ENCODE peak calls at places on chromosomes 1 and 21, in eight cellular contexts. E is GF-D8; D is WTC11; L is transverse colon; P is LoVo; A is CD4-positive, alpha-beta T cell; I is fibroblast of lung; Y is A549. Z is an unnamed sample.

GRCh38 chr1:92118826-92119225 is 38.7 kb downstream of the BTBD8 start:
- DNase-seq in L (no peak), E (no peak), P (no peak), A (no peak), I (peak; percentile 53), Y (no peak), D (no peak), Z (no peak)

GRCh38 chr1:205481279-205481617 is 23.2 kb upstream of the CDK18 start:
- DNase-seq in P (no peak), Y (no peak), A (no peak), L (no peak), E (no peak), I (no peak), D (no peak), Z (no peak)

GRCh38 chr1:45205000-45205909 is 1.1 kb downstream of the ZSWIM5 start:
- DNase-seq in A (peak; percentile 6), P (peak; percentile 24), E (no peak), Y (peak; percentile 11), I (peak; percentile 51), D (peak; percentile 67), L (peak; percentile 60), Z (peak; percentile 23)

GRCh38 chr21:15732290-15732995 is 2.7 kb downstream of the USP25 start:
- DNase-seq in P (peak; percentile 69), L (no peak), D (no peak), Y (peak; percentile 53), A (no peak), I (peak; percentile 51), E (peak; percentile 77), Z (peak; percentile 68)

GRCh38 chr1:66364578-66365391 is 169.2 kb upstream of the SGIP1 start:
- DNase-seq in L (no peak), A (no peak), Y (no peak), E (no peak), I (peak; percentile 71), P (no peak), D (no peak), Z (no peak)

GRCh38 chr1:200911361-200911760 is 16.7 kb downstream of the INAVA start:
- DNase-seq in I (no peak), Y (no peak), L (no peak), E (no peak), A (no peak), P (no peak), D (no peak), Z (no peak)

GRCh38 chr1:145991799-145992412 is 4.5 kb downstream of the TXNIP start:
- DNase-seq in Y (no peak), P (no peak), A (no peak), L (no peak), D (no peak), E (no peak), I (no peak), Z (peak; percentile 42)

GRCh38 chr1:227947678-227948492 is at the start of gene WNT9A:
- DNase-seq in P (peak; percentile 55), D (peak; percentile 64), E (no peak), A (no peak), L (peak; percentile 38), I (peak; percentile 62), Y (peak; percentile 33), Z (peak; percentile 28)

GRCh38 chr21:36045993-36046392 is 14.3 kb downstream of the SETD4 start:
- DNase-seq in E (no peak), I (no peak), P (no peak), D (no peak), L (no peak), Y (no peak), A (no peak), Z (no peak)

GRCh38 chr1:118186026-118186425 is 998 bp upstream of the SPAG17 start:
- DNase-seq in E (no peak), D (no peak), L (no peak), P (no peak), I (no peak), A (no peak), Y (no peak), Z (no peak)

GRCh38 chr1:34770891-34771508 is 10.0 kb upstream of the GJB3 start:
- DNase-seq in Y (no peak), A (no peak), E (no peak), I (no peak), D (no peak), L (no peak), P (no peak), Z (no peak)

GRCh38 chr1:207495816-207496792 is at the start of gene CR1:
- DNase-seq in P (no peak), Y (no peak), A (peak; percentile 37), D (peak; percentile 29), L (peak; percentile 23), I (peak; percentile 1), E (no peak), Z (peak; percentile 47)

GRCh38 chr1:54219688-54220003 is 19.7 kb downstream of the MRPL37 start:
- DNase-seq in L (no peak), E (peak; percentile 31), Y (no peak), A (no peak), D (no peak), P (no peak), I (no peak), Z (no peak)

GRCh38 chr1:153345187-153346066 is 3.2 kb downstream of the PGLYRP4 start:
- DNase-seq in D (no peak), I (no peak), A (no peak), L (no peak), E (no peak), Y (no peak), P (no peak), Z (no peak)

GRCh38 chr1:35223109-35223630 is 30.2 kb upstream of the SFPQ start:
- DNase-seq in L (no peak), A (no peak), Y (no peak), P (no peak), E (no peak), I (no peak), D (no peak), Z (no peak)

GRCh38 chr1:213394837-213395236 is 343.8 kb downstream of the RPS6KC1 start:
- DNase-seq in L (no peak), E (no peak), Y (no peak), P (no peak), D (no peak), I (no peak), A (no peak), Z (no peak)

GRCh38 chr1:78779831-78780230 is 130.2 kb downstream of the IFI44 start:
- DNase-seq in E (no peak), Y (no peak), I (peak; percentile 59), A (no peak), P (no peak), L (no peak), D (no peak), Z (no peak)

GRCh38 chr21:26717146-26717739 is 128.0 kb downstream of the ADAMTS1 start:
- DNase-seq in E (no peak), L (no peak), P (peak; percentile 24), Y (peak; percentile 4), A (no peak), D (no peak), I (no peak), Z (peak; percentile 41)

GRCh38 chr1:205199090-205199930 is 12.2 kb downstream of the DSTYK start:
- DNase-seq in P (no peak), Y (no peak), I (peak; percentile 21), D (no peak), E (no peak), A (no peak), L (no peak), Z (peak; percentile 14)

GRCh38 chr1:1947493-1947892 is 28.4 kb upstream of the TMEM52 start:
- DNase-seq in L (no peak), E (no peak), P (no peak), A (no peak), D (no peak), Y (no peak), I (no peak), Z (no peak)

GRCh38 chr1:109864063-109864822 is 46.4 kb upstream of the CSF1 start:
- DNase-seq in A (no peak), I (peak; percentile 64), P (no peak), E (no peak), L (no peak), D (no peak), Y (no peak), Z (peak; percentile 14)

GRCh38 chr21:37041706-37042271 is 31.1 kb downstream of the PIGP start:
- DNase-seq in E (no peak), L (no peak), P (no peak), Y (no peak), A (no peak), D (no peak), I (no peak), Z (no peak)

GRCh38 chr1:185337221-185337620 is 20.2 kb upstream of the IVNS1ABP start:
- DNase-seq in L (no peak), I (no peak), A (no peak), D (no peak), Y (no peak), E (no peak), P (no peak), Z (no peak)

GRCh38 chr1:198978523-198978922 is 339.7 kb downstream of the PTPRC start:
- DNase-seq in A (no peak), I (no peak), Y (no peak), L (no peak), P (no peak), E (no peak), D (no peak), Z (no peak)

GRCh38 chr1:94384485-94385353 is 33.5 kb upstream of the ABCD3 start:
- DNase-seq in I (no peak), Y (peak; percentile 14), A (no peak), D (no peak), P (peak; percentile 44), L (peak; percentile 33), E (no peak), Z (peak; percentile 46)

GRCh38 chr1:172325562-172325961 is 94.9 kb upstream of the C1orf105 start:
- DNase-seq in P (peak; percentile 54), L (peak; percentile 21), D (no peak), E (no peak), A (no peak), I (peak; percentile 84), Y (peak; percentile 66), Z (no peak)

GRCh38 chr1:167210966-167211674 is 9.6 kb upstream of the POU2F1 start:
- DNase-seq in E (no peak), A (no peak), I (no peak), D (no peak), L (peak; percentile 20), Y (no peak), P (no peak), Z (peak; percentile 50)

GRCh38 chr1:43450251-43451070 is 3.3 kb downstream of the HYI start:
- DNase-seq in E (no peak), D (no peak), P (no peak), I (no peak), L (no peak), Y (no peak), A (no peak), Z (no peak)

GRCh38 chr1:236850580-236850979 is 55.5 kb downstream of the MTR start:
- DNase-seq in D (no peak), E (no peak), L (no peak), I (no peak), A (no peak), P (no peak), Y (no peak), Z (no peak)

GRCh38 chr1:6082430-6082971 is 36.8 kb downstream of the KCNAB2 start:
- DNase-seq in I (no peak), P (no peak), L (no peak), D (no peak), E (no peak), A (no peak), Y (no peak), Z (no peak)

GRCh38 chr1:50603274-50604271 is 180.3 kb upstream of the DMRTA2 start:
- DNase-seq in Y (peak; percentile 35), L (no peak), I (peak; percentile 81), E (no peak), A (no peak), D (no peak), P (peak; percentile 85), Z (peak; percentile 23)